ENCODE peak calls at places on chromosomes 11 and 22, in five cellular contexts. M is astrocyte of the spinal cord, W is brain microvascular endothelial cell, G is heart left ventricle, A is cardiac fibroblast. J is an unnamed sample.

GRCh38 chr11:121892863-121893262 is 223.2 kb downstream of the BLID start:
- DNase-seq in A (peak), G (no peak), M (peak), W (no peak), J (peak)

GRCh38 chr11:10268746-10269487 is 25.1 kb downstream of the SBF2 start:
- DNase-seq in A (peak), M (no peak), W (peak), G (no peak), J (peak)

GRCh38 chr11:121416909-121417567 is 35.1 kb upstream of the SORL1 start:
- DNase-seq in M (peak), W (peak), A (peak), G (peak), J (peak)

GRCh38 chr11:7686761-7687160 is 13.5 kb upstream of the CYB5R2 start:
- DNase-seq in G (no peak), M (no peak), A (no peak), W (no peak), J (no peak)

GRCh38 chr11:29773656-29774264 is 243.1 kb downstream of the KCNA4 start:
- DNase-seq in G (peak), W (no peak), A (peak), M (peak), J (peak)

GRCh38 chr11:18367431-18367830 is 26.9 kb upstream of the LDHA start:
- DNase-seq in G (no peak), W (no peak), M (no peak), A (peak), J (no peak)

GRCh38 chr22:41217553-41218157 is 12.5 kb downstream of the L3MBTL2 start:
- DNase-seq in W (peak), M (peak), G (peak), A (peak), J (peak)

GRCh38 chr11:135037828-135038227 is 625.8 kb upstream of the B3GAT1 start:
- DNase-seq in G (no peak), W (no peak), A (no peak), M (no peak), J (no peak)

GRCh38 chr11:4017129-4017528 is 77.5 kb upstream of the RRM1 start:
- DNase-seq in M (no peak), A (no peak), W (no peak), G (no peak), J (no peak)

GRCh38 chr11:72676874-72677341 is 2.7 kb upstream of the PDE2A start:
- DNase-seq in A (peak), M (peak), W (peak), G (peak), J (peak)

DNA sequence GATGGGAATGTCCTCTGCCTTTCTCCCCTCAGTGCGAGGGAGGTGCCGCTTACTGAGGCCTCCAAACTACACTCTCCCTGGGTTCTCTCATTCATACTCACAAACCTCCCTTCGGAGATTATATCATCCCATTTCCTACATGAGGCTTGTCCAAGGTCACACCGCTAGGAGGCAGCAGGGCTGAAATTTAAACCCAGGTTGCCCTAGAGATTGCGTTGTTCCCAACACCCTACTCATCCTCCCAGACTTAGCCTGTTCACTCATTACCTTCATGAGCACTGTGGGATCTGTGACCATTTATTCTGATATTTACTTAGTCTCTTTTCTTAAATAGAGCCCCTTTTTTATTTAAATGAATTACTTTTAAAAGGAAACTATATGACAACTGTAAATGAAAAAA is 31.1 kb downstream of the SDHAF2 start:
- DNase-seq in M (no peak), G (no peak), A (no peak), W (no peak), J (no peak)
- TF ChIP-seq CTCF in M (no peak), G (no peak), A (peak), W (peak), J (no peak)

DNA sequence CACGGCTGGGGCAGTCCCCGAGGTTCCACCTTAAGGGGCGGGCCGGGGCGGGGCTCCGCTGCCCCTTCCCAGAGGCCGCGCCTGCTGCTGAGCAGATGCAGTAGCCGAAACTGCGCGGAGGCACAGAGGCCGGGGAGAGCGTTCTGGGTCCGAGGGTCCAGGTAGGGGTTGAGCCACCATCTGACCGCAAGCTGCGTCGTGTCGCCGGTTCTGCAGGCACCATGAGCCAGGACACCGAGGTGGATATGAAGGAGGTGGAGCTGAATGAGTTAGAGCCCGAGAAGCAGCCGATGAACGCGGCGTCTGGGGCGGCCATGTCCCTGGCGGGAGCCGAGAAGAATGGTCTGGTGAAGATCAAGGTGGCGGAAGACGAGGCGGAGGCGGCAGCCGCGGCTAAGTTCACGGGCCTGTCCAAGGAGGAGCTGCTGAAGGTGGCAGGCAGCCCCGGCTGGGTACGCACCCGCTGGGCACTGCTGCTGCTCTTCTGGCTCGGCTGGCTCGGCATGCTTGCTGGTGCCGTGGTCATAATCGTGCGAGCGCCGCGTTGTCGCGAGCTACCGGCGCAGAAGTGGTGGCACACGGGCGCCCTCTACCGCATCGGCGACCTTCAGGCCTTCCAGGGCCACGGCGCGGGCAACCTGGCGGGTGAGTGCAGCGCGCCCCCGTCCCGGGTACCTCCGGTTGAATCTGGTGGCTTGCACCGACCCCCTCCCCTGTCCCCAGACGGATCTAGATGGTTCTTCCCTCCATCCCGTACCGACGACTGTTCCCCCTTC is at the start of gene SLC3A2:
- DNase-seq in M (peak), G (peak), A (peak), W (peak), J (peak)
- H3K4me3 ChIP-seq in M (peak), G (peak), A (peak), W (peak), J (peak)

GRCh38 chr22:17774206-17774927 is at the start of gene BID:
- DNase-seq in M (no peak), A (no peak), W (no peak), G (peak), J (no peak)

GRCh38 chr22:17772249-17772962 is 1.9 kb downstream of the BID start:
- DNase-seq in W (no peak), G (no peak), M (no peak), A (no peak), J (no peak)

GRCh38 chr22:17774928-17775675 is 833 bp upstream of the BID start:
- DNase-seq in M (no peak), A (no peak), W (no peak), G (no peak), J (no peak)

GRCh38 chr22:17772963-17773605 is 1.2 kb downstream of the BID start:
- DNase-seq in M (peak), A (peak), W (no peak), G (no peak), J (no peak)

GRCh38 chr22:17773606-17774205 is 563 bp downstream of the BID start:
- DNase-seq in G (no peak), A (peak), M (peak), W (no peak), J (no peak)
- TF ChIP-seq CTCF in G (no peak), A (no peak), M (no peak), W (no peak), J (no peak)

DNA sequence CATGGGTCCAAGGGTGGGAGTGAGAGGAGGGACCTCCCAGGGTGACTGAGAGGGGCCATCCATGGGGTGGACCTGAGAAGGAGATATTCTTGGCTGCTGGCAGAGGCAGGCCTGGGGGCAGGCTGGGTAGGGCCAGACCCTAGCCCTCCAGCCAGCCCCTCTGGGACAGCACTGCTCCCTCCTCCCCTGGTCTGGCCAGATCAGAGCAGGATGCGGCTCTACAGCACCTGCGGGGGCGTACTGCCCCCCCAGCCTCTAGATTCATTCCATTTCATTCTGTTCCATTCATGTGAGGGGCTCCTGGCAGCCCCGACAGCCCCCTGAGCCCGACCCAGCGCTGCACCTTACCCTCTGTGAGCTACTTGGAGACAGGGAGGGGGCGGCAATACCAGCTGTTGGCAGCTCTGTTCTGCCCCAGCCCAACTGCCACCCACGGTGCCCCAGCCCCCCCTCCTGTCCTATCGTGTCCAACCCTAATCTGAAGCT is 34.3 kb upstream of the MYRF start:
- DNase-seq in W (no peak), A (no peak), M (no peak), G (no peak), J (no peak)
- H3K4me3 ChIP-seq in W (peak), A (peak), M (peak), G (peak), J (peak)

GRCh38 chr11:6473481-6474422 is at the start of gene TRIM3:
- DNase-seq in M (peak), A (peak), G (peak), W (peak), J (peak)
- TF ChIP-seq CTCF in M (peak), A (peak), G (no peak), W (peak), J (peak)

DNA sequence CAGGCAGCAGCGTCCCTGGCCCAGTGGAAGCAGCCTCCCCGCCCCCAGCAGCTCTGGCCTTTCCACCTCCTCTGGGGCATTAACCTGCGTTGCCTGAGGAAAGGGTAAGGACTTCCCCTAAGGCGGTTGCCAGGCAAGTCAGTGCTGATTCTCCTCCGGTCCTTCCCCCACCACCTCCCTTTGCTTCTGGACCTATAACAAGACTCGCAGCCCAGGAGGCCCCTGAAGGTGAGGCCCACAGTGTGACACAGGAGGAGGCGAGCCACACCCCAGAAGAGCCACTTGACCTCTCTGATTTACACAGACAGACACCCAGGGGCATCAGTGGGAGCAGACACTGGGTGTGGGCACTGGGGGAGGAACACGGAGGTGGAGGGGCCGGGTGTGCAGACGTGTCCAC is 35.4 kb downstream of the ASCL2 start:
- DNase-seq in M (no peak), A (no peak), W (no peak), G (no peak), J (no peak)
- H3K4me3 ChIP-seq in M (no peak), A (no peak), W (no peak), G (no peak), J (no peak)

J was measured in fibroblast of the aortic adventitia.